ENCODE peak calls at places on chromosomes 4 and X, in seven cellular contexts. T is T-helper 17 cell, Z is Peyer's patch, G is sciatic nerve, V is NCI-H187, O is NCI-H774, P is OCI-LY7. X is an unnamed sample.

GRCh38 chr4:62014982-62015739 is 815.0 kb downstream of the ADGRL3 start:
- DNase-seq in T (no peak), Z (no peak), G (no peak), V (no peak), O (no peak), P (no peak), X (no peak)

GRCh38 chrX:40325161-40325560 is 227.4 kb upstream of the BCOR start:
- DNase-seq in T (no peak), Z (no peak), G (no peak), V (no peak), O (no peak), P (no peak), X (no peak)

GRCh38 chr4:46894841-46895240 is 14.2 kb downstream of the COX7B2 start:
- DNase-seq in T (no peak), Z (no peak), G (no peak), V (no peak), O (no peak), P (no peak), X (no peak)

GRCh38 chr4:78551420-78552351 is at the start of gene ANXA3:
- DNase-seq in T (no peak), Z (peak; percentile 80), G (peak; percentile 68), V (no peak), O (peak; percentile 23), P (no peak), X (no peak)

GRCh38 chr4:4488405-4489404 is 53.1 kb downstream of the STX18 start:
- DNase-seq in T (peak; percentile 34), Z (peak; percentile 55), G (peak; percentile 81), V (peak; percentile 43), O (peak; percentile 53), P (peak; percentile 85), X (peak; percentile 90)

GRCh38 chrX:267771-268261 is 13.4 kb upstream of the PLCXD1 start:
- DNase-seq in T (no peak), Z (no peak), G (peak; percentile 48), V (no peak), O (no peak), P (no peak), X (no peak)

GRCh38 chrX:150536455-150537116 is 31.8 kb upstream of the MTM1 start:
- DNase-seq in T (no peak), Z (no peak), G (no peak), V (no peak), O (no peak), P (no peak), X (no peak)

GRCh38 chr4:23235613-23236390 is 543.1 kb downstream of the GBA3 start:
- DNase-seq in T (no peak), Z (no peak), G (no peak), V (no peak), O (no peak), P (no peak), X (no peak)

GRCh38 chr4:72701987-72702819 is 133.2 kb upstream of the ADAMTS3 start:
- DNase-seq in T (no peak), Z (no peak), G (no peak), V (peak; percentile 26), O (peak; percentile 6), P (peak; percentile 65), X (peak; percentile 60)

GRCh38 chrX:71111141-71111843 is at the start of gene IL2RG:
- DNase-seq in T (peak; percentile 51), Z (peak; percentile 66), G (no peak), V (no peak), O (no peak), P (peak; percentile 84), X (peak; percentile 91)

GRCh38 chr4:7103031-7103598 is 35.3 kb upstream of the GRPEL1 start:
- DNase-seq in T (peak; percentile 78), Z (peak; percentile 95), G (peak; percentile 93), V (peak; percentile 45), O (peak; percentile 68), P (peak; percentile 87), X (peak; percentile 85)

GRCh38 chrX:24282381-24283121 is 31.3 kb downstream of the SUPT20HL2 start:
- DNase-seq in T (no peak), Z (no peak), G (no peak), V (no peak), O (no peak), P (peak; percentile 11), X (peak; percentile 24)

GRCh38 chrX:54248309-54248708 is 65.3 kb upstream of the FAM120C start:
- DNase-seq in T (no peak), Z (no peak), G (no peak), V (no peak), O (no peak), P (peak; percentile 38), X (peak; percentile 13)

GRCh38 chrX:37905436-37906147 is 58.2 kb upstream of the DYNLT3 start:
- DNase-seq in T (no peak), Z (peak; percentile 35), G (no peak), V (no peak), O (no peak), P (no peak), X (no peak)

GRCh38 chr4:78065514-78066192 is 8.5 kb downstream of the FRAS1 start:
- DNase-seq in T (no peak), Z (no peak), G (no peak), V (no peak), O (peak; percentile 38), P (no peak), X (no peak)